ENCODE peak calls at places on chromosome 17, in eight cellular contexts. T is right lobe of liver; Z is SJSA1; H is testis; G is PC-3; I is upper lobe of right lung; L is lung; J is CD8-positive, alpha-beta memory T cell. Y is an unnamed sample. For H3K27me3 and H3K36me3, the result is how much of the 10 kb centered on the place peaks cover.

GRCh38 chr17:62692721-62693431 is 65.4 kb downstream of the MRC2 start:
- DNase-seq in T (no peak), G (peak), I (no peak), L (no peak), Z (no peak), J (no peak), H (peak), Y (peak)

GRCh38 chr17:81508639-81509047 is 4.0 kb downstream of the ACTG1 start:
- DNase-seq in L (no peak), Z (peak), T (no peak), I (no peak), G (peak), J (no peak), H (no peak), Y (peak)

GRCh38 chr17:44308320-44308818 is at the start of gene RUNDC3A:
- DNase-seq in I (peak), J (peak), T (peak), H (peak), Z (peak), L (peak), G (peak), Y (peak)

GRCh38 chr17:69575346-69575761 is 160.9 kb downstream of the MAP2K6 start:
- DNase-seq in G (peak), Z (peak), H (no peak), T (no peak), L (no peak), J (no peak), I (no peak), Y (no peak)

GRCh38 chr17:82223517-82223916 is 5.3 kb upstream of the SLC16A3 start:
- DNase-seq in Z (no peak), H (no peak), L (no peak), T (no peak), G (no peak), J (no peak), I (no peak), Y (no peak)

GRCh38 chr17:21253646-21254441 is 634 bp upstream of the NATD1 start:
- DNase-seq in H (no peak), I (no peak), J (no peak), T (no peak), G (no peak), Z (no peak), L (peak), Y (peak)

GRCh38 chr17:27206447-27206846 is 87.5 kb upstream of the WSB1 start:
- DNase-seq in L (no peak), T (no peak), G (no peak), J (no peak), H (no peak), I (no peak), Z (no peak), Y (no peak)

GRCh38 chr17:27560668-27561067 is 70.3 kb upstream of the LGALS9 start:
- DNase-seq in L (peak), G (no peak), J (no peak), I (no peak), H (no peak), Z (no peak), T (no peak), Y (no peak)

GRCh38 chr17:35774499-35774898 is 13.8 kb downstream of the C17orf50 start:
- DNase-seq in L (peak), I (peak), Z (peak), G (peak), H (peak), J (no peak), T (no peak), Y (no peak)

GRCh38 chr17:49926886-49927285 is 42.1 kb upstream of the DLX4 start:
- DNase-seq in L (no peak), G (no peak), I (no peak), T (no peak), Z (no peak), H (no peak), J (no peak), Y (no peak)

GRCh38 chr17:59829217-59830006 is 63.3 kb downstream of the TUBD1 start:
- DNase-seq in L (no peak), J (no peak), G (peak), H (no peak), T (no peak), I (no peak), Z (peak), Y (no peak)

GRCh38 chr17:67171560-67171959 is 73.4 kb downstream of the HELZ start:
- DNase-seq in L (no peak), H (no peak), J (no peak), G (no peak), I (no peak), Z (no peak), T (no peak), Y (no peak)

GRCh38 chr17:47868134-47868533 is 17.2 kb upstream of the SP6 start:
- DNase-seq in L (no peak), J (no peak), G (no peak), Z (no peak), T (no peak), H (no peak), I (no peak), Y (no peak)

GRCh38 chr17:17943281-17943984 is 28.8 kb downstream of the TOM1L2 start:
- DNase-seq in J (no peak), I (no peak), T (no peak), Z (peak), H (no peak), G (no peak), L (no peak), Y (no peak)

GRCh38 chr17:41588126-41588810 is 1.6 kb upstream of the KRT14 start:
- DNase-seq in H (no peak), L (no peak), I (peak), J (no peak), Z (no peak), T (no peak), G (no peak), Y (no peak)

GRCh38 chr17:42774066-42774750 is 959 bp downstream of the VPS25 start:
- DNase-seq in Z (peak), H (no peak), J (no peak), L (no peak), G (peak), I (no peak), T (no peak), Y (no peak)

GRCh38 chr17:66302761-66303626 is 581 bp downstream of the PRKCA start:
- DNase-seq in I (peak), L (peak), H (peak), T (peak), G (peak), Z (peak), J (peak), Y (peak)

GRCh38 chr17:18121201-18121600 is 12.6 kb downstream of the MYO15A start:
- DNase-seq in Z (no peak), T (no peak), L (no peak), H (no peak), G (no peak), J (no peak), I (no peak), Y (peak)

GRCh38 chr17:57782642-57783337 is 37.7 kb upstream of the CCDC182 start:
- DNase-seq in L (no peak), H (no peak), J (no peak), Z (no peak), G (no peak), I (no peak), T (no peak), Y (peak)

GRCh38 chr17:78010759-78011158 is 52.3 kb downstream of the TNRC6C start:
- DNase-seq in H (no peak), I (no peak), L (no peak), G (no peak), Z (no peak), J (no peak), T (no peak), Y (no peak)

GRCh38 chr17:75536401-75536800 is 10.9 kb downstream of the LLGL2 start:
- DNase-seq in I (no peak), H (no peak), J (no peak), Z (no peak), T (no peak), L (no peak), G (no peak), Y (no peak)

GRCh38 chr17:10556301-10557005 is 7.0 kb upstream of the MYH2 start:
- DNase-seq in L (no peak), J (no peak), H (no peak), G (no peak), Z (no peak), I (no peak), T (no peak), Y (no peak)

GRCh38 chr17:60134396-60135159 is 15.2 kb upstream of the CA4 start:
- DNase-seq in L (no peak), H (peak), T (peak), G (no peak), J (no peak), Z (no peak), I (peak), Y (no peak)

GRCh38 chr17:77869665-77870132 is 88.8 kb upstream of the TNRC6C start:
- DNase-seq in L (peak), J (no peak), H (no peak), T (peak), Z (no peak), G (no peak), I (peak), Y (no peak)

GRCh38 chr17:43536236-43537088 is 9.7 kb downstream of the ETV4 start:
- DNase-seq in G (peak), J (no peak), H (no peak), Z (peak), T (no peak), I (no peak), L (no peak), Y (no peak)

GRCh38 chr17:50359998-50360461 is 13.0 kb downstream of the MRPL27 start:
- DNase-seq in Z (no peak), L (no peak), I (no peak), T (peak), G (no peak), J (no peak), H (no peak), Y (no peak)

GRCh38 chr17:78182504-78182903 is 4.3 kb downstream of the TK1 start:
- DNase-seq in J (no peak), L (no peak), H (no peak), T (no peak), Z (no peak), G (no peak), I (no peak), Y (no peak)

GRCh38 chr17:71974051-71974450 is 146.8 kb upstream of the SOX9 start:
- DNase-seq in Z (no peak), H (no peak), I (no peak), L (no peak), T (no peak), J (no peak), G (no peak), Y (no peak)

GRCh38 chr17:35338230-35338629 is 35.2 kb downstream of the SLFN11 start:
- DNase-seq in J (no peak), G (no peak), H (no peak), I (no peak), T (no peak), Z (no peak), L (no peak), Y (no peak)

GRCh38 chr17:59366040-59366757 is 34.7 kb downstream of the YPEL2 start:
- DNase-seq in J (no peak), H (no peak), G (peak), Z (peak), T (peak), I (no peak), L (no peak), Y (peak)

GRCh38 chr17:17839792-17840707 is 3.3 kb upstream of the SREBF1 start:
- DNase-seq in G (peak), L (peak), I (peak), Z (peak), H (peak), T (peak), J (peak), Y (peak)

GRCh38 chr17:67531291-67531690 is 154.2 kb downstream of the PITPNC1 start:
- DNase-seq in H (peak), I (no peak), G (no peak), J (no peak), L (no peak), T (no peak), Z (no peak), Y (peak)

GRCh38 chr17:83124871-83125514 is 45.6 kb downstream of the METRNL start:
- DNase-seq in Z (no peak), H (no peak), T (peak), G (no peak), J (peak), L (no peak), I (peak), Y (peak)

GRCh38 chr17:81815646-81815985 is 11.7 kb downstream of the GCGR start:
- DNase-seq in G (no peak), T (no peak), Z (no peak), H (no peak), J (no peak), I (no peak), L (no peak), Y (no peak)

GRCh38 chr17:38669520-38669919 is 5.2 kb downstream of the EPOP start:
- DNase-seq in J (no peak), H (no peak), Z (no peak), T (no peak), L (no peak), I (no peak), G (no peak), Y (no peak)
- H3K27me3 ChIP-seq in J (under half), H (under half), Z (half or more), T (under half), L (under half), I (under half), G (under half), Y (half or more)

GRCh38 chr17:40542562-40543411 is 22.5 kb downstream of the CCR7 start:
- DNase-seq in J (no peak), Z (no peak), T (peak), H (peak), L (no peak), I (peak), G (no peak), Y (peak)

GRCh38 chr17:40540448-40540847 is 24.8 kb downstream of the CCR7 start:
- DNase-seq in L (no peak), G (no peak), T (no peak), Z (no peak), I (peak), J (peak), H (no peak), Y (no peak)

GRCh38 chr17:40539711-40540411 is 25.4 kb downstream of the CCR7 start:
- DNase-seq in H (no peak), J (no peak), Z (no peak), I (peak), G (no peak), T (peak), L (no peak), Y (no peak)

GRCh38 chr17:40541873-40542561 is 23.3 kb downstream of the CCR7 start:
- DNase-seq in J (no peak), T (no peak), L (no peak), G (no peak), I (peak), Z (no peak), H (no peak), Y (no peak)

DNA sequence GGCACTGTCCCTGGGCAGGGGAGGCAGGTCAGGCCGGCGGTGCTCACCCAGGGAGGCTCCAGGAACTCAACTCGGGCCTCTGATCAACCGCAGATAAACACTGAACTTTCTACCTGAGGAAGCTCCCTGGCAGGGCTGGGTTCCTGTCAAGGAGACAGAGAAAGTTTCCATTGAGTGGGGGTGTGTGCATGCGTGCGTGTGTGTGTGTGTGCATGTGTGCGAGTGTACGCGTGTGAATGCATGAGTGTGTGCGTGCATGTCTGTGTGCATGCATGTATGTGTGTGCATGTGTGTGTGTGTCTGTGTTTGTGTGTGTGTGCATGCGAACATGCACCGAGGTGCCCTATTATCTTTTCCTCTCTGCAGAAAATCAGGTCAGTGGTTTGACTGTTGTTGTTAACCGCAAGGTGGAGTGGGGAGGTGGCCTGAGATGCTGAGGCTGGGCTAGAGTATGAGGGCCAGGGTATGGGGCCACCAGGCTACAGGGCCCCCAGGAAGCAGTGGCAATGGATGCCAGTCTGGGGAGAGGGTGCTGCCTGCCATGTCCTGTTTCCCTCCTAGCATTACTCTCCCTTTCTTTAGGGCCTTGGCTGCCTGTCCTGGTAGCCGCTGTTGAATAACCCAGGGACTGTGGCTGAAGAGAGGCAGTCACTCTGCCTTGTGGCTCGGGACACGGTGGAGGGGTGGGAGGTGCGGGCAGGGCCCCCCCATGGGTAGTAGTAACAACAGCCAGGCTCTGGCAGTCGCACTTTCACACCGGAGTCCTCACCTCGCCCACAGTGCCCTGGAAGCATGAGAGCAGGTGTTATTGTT is 24.0 kb downstream of the CCR7 start:
- DNase-seq in L (no peak), J (peak), H (no peak), I (peak), Z (no peak), T (no peak), G (no peak), Y (no peak)
- H3K4me3 ChIP-seq in L (no peak), J (peak), H (no peak), I (no peak), Z (no peak), T (no peak), G (no peak), Y (no peak)

GRCh38 chr17:15260376-15261062 is 4.6 kb downstream of the PMP22 start:
- DNase-seq in I (peak), G (peak), H (peak), L (peak), T (peak), J (peak), Z (peak), Y (peak)

GRCh38 chr17:15255713-15256454 is 9.2 kb downstream of the PMP22 start:
- DNase-seq in J (no peak), Z (no peak), H (no peak), I (no peak), L (no peak), T (no peak), G (peak), Y (no peak)

GRCh38 chr17:15257316-15257925 is 7.7 kb downstream of the PMP22 start:
- DNase-seq in J (peak), T (peak), Z (peak), G (peak), I (peak), L (peak), H (peak), Y (peak)

GRCh38 chr17:15261063-15261817 is 3.9 kb downstream of the PMP22 start:
- DNase-seq in T (no peak), H (peak), G (peak), I (peak), Z (peak), L (no peak), J (no peak), Y (peak)

DNA sequence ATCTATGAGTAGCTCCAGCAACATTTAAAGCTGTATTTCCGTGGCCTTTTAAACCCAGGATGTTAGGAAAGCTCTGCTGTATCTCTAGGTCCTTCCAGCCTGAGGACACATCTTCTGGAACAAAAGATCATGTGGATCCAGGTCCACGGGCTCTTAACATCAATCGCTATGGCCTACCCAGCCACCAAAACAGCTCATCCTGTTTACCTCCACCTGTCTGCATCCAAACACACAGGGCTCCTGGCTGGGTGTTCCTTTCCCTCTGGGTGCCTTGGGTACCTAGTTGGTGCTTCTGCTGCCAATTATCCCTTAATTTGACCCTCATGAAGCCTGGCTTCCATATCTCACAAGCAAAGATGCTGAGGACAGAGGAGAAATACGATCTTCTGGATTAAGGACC is 7.0 kb downstream of the PMP22 start:
- DNase-seq in G (no peak), H (no peak), J (no peak), T (no peak), I (no peak), Z (no peak), L (no peak), Y (no peak)
- H3K36me3 ChIP-seq in G (under half), H (under half), J (under half), T (under half), I (half or more), Z (half or more), L (under half), Y (under half)

GRCh38 chr17:9016941-9017552 is 4.3 kb upstream of the NTN1 start:
- DNase-seq in L (no peak), H (no peak), I (no peak), T (no peak), J (no peak), G (no peak), Z (no peak), Y (no peak)
- H3K27me3 ChIP-seq in L (under half), H (under half), I (under half), T (under half), J (under half), G (under half), Z (under half), Y (under half)

GRCh38 chr17:65099475-65099874 is 37.7 kb upstream of the RGS9 start:
- DNase-seq in I (no peak), Z (no peak), T (no peak), L (no peak), G (no peak), J (no peak), H (no peak), Y (no peak)

GRCh38 chr17:65100316-65101140 is 36.6 kb upstream of the RGS9 start:
- DNase-seq in G (peak), I (peak), Z (peak), L (peak), H (peak), J (peak), T (peak), Y (peak)

GRCh38 chr17:65102235-65102634 is 34.9 kb upstream of the RGS9 start:
- DNase-seq in Z (no peak), I (no peak), T (no peak), G (no peak), H (no peak), L (no peak), J (no peak), Y (no peak)

GRCh38 chr17:65101371-65101770 is 35.8 kb upstream of the RGS9 start:
- DNase-seq in L (no peak), H (no peak), I (no peak), T (no peak), Z (no peak), G (no peak), J (no peak), Y (no peak)

GRCh38 chr17:65099941-65100315 is 37.2 kb upstream of the RGS9 start:
- DNase-seq in J (peak), I (peak), G (peak), L (no peak), H (peak), Z (peak), T (no peak), Y (peak)
- H3K4me3 ChIP-seq in J (peak), I (peak), G (peak), L (no peak), H (peak), Z (peak), T (peak), Y (peak)

Y was measured in H7.